ENCODE peak calls at places on chromosomes 16 and 17, in five cellular contexts. X is GM13976; G is naive thymus-derived CD8-positive, alpha-beta T cell; W is NCI-H774; R is endothelial cell of umbilical vein. U is an unnamed sample.

GRCh38 chr17:49055181-49055927 is 58.2 kb downstream of the IGF2BP1 start:
- DNase-seq in W (no peak), G (no peak), X (no peak), R (no peak), U (no peak)

GRCh38 chr17:66123163-66123562 is 68.8 kb downstream of the CEP112 start:
- DNase-seq in X (no peak), R (no peak), W (no peak), G (no peak), U (peak; percentile 28)

GRCh38 chr16:78098087-78098486 is 1.4 kb upstream of the WWOX start:
- DNase-seq in G (no peak), R (no peak), X (no peak), W (no peak), U (no peak)

GRCh38 chr17:20091161-20092029 is 82.2 kb downstream of the SPECC1 start:
- DNase-seq in G (no peak), W (no peak), X (no peak), R (no peak), U (peak; percentile 76)

GRCh38 chr16:31149332-31149731 is 534 bp downstream of the PRSS36 start:
- DNase-seq in G (no peak), R (no peak), W (no peak), X (peak; percentile 23), U (no peak)

GRCh38 chr17:57481901-57482300 is 225.6 kb downstream of the MSI2 start:
- DNase-seq in G (no peak), R (no peak), W (no peak), X (no peak), U (peak; percentile 100)

GRCh38 chr17:36703860-36704266 is 102.5 kb downstream of the MRM1 start:
- DNase-seq in W (no peak), R (peak; percentile 21), G (peak; percentile 53), X (peak; percentile 65), U (peak; percentile 29)

GRCh38 chr16:66194866-66195265 is 171.6 kb upstream of the CDH5 start:
- DNase-seq in R (no peak), W (no peak), G (no peak), X (no peak), U (no peak)

GRCh38 chr16:681746-682427 is 1.7 kb downstream of the STUB1 start:
- DNase-seq in G (no peak), X (no peak), R (no peak), W (no peak), U (peak; percentile 32)

GRCh38 chr17:62696256-62696655 is 68.8 kb downstream of the MRC2 start:
- DNase-seq in X (no peak), W (no peak), G (no peak), R (no peak), U (no peak)